ENCODE peak calls at places on chromosomes 1 and 21, in nine cellular contexts. Q, Z, X, H, N, V, U, S and L are unnamed samples.
A peak's percentile ranks its signal among the peaks of the same experiment; 100 is the strongest.

GRCh38 chr21:43750339-43751033 is 25.6 kb downstream of the CSTB start:
- DNase-seq in Q (no peak), Z (no peak), X (no peak), H (no peak), N (no peak), V (no peak), U (no peak), S (no peak), L (no peak)

GRCh38 chr21:43332872-43333300 is 94.0 kb downstream of the SIK1 start:
- DNase-seq in Q (peak; percentile 40), Z (no peak), X (no peak), H (no peak), N (no peak), V (no peak), U (no peak), S (peak; percentile 73), L (no peak)

GRCh38 chr1:197915797-197916686 is 1.1 kb upstream of the LHX9 start:
- DNase-seq in Q (peak; percentile 51), Z (no peak), X (peak; percentile 75), H (peak; percentile 64), N (peak; percentile 72), V (peak; percentile 57), U (no peak), S (peak; percentile 96), L (peak; percentile 99)

GRCh38 chr1:228273720-228274451 is 66.0 kb downstream of the OBSCN start:
- DNase-seq in Q (no peak), Z (no peak), X (no peak), H (no peak), N (no peak), V (no peak), U (no peak), S (peak; percentile 60), L (no peak)

GRCh38 chr1:117675907-117676430 is 70.1 kb downstream of the TENT5C start:
- DNase-seq in Q (no peak), Z (no peak), X (no peak), H (no peak), N (no peak), V (peak; percentile 46), U (no peak), S (no peak), L (no peak)

GRCh38 chr1:223670458-223671159 is 5.1 kb upstream of the CAPN8 start:
- DNase-seq in Q (peak; percentile 39), Z (no peak), X (no peak), H (peak; percentile 55), N (peak; percentile 68), V (peak; percentile 70), U (peak; percentile 65), S (peak; percentile 85), L (peak; percentile 35)

GRCh38 chr21:46160563-46161179 is 5.3 kb upstream of the FTCD start:
- DNase-seq in Q (no peak), Z (no peak), X (peak; percentile 58), H (no peak), N (no peak), V (no peak), U (no peak), S (no peak), L (peak; percentile 8)

GRCh38 chr1:115545791-115546733 is 95.7 kb upstream of the VANGL1 start:
- DNase-seq in Q (peak; percentile 78), Z (peak; percentile 36), X (peak; percentile 89), H (peak; percentile 99), N (peak; percentile 93), V (peak; percentile 67), U (peak; percentile 29), S (peak; percentile 93), L (peak; percentile 62)

GRCh38 chr1:45348966-45349677 is 8.9 kb upstream of the MUTYH start:
- DNase-seq in Q (no peak), Z (no peak), X (no peak), H (no peak), N (peak; percentile 20), V (peak; percentile 60), U (no peak), S (peak; percentile 51), L (no peak)

GRCh38 chr1:234558186-234558836 is 51.7 kb downstream of the IRF2BP2 start:
- DNase-seq in Q (no peak), Z (no peak), X (no peak), H (no peak), N (peak; percentile 30), V (no peak), U (peak; percentile 42), S (peak; percentile 13), L (peak; percentile 8)

GRCh38 chr1:39902121-39902807 is 547 bp upstream of the MYCL start:
- DNase-seq in Q (no peak), Z (peak; percentile 71), X (peak; percentile 82), H (peak; percentile 61), N (peak; percentile 60), V (peak; percentile 88), U (peak; percentile 85), S (peak; percentile 94), L (peak; percentile 83)

GRCh38 chr1:3153197-3153596 is 84.2 kb downstream of the PRDM16 start:
- DNase-seq in Q (no peak), Z (no peak), X (no peak), H (no peak), N (no peak), V (no peak), U (no peak), S (no peak), L (no peak)

GRCh38 chr21:44983421-44984206 is 43.8 kb downstream of the SLX9 start:
- DNase-seq in Q (no peak), Z (no peak), X (peak; percentile 53), H (no peak), N (no peak), V (no peak), U (no peak), S (no peak), L (no peak)

GRCh38 chr1:27575861-27576331 is 28.0 kb downstream of the AHDC1 start:
- DNase-seq in Q (peak; percentile 46), Z (peak; percentile 79), X (no peak), H (no peak), N (peak; percentile 63), V (peak; percentile 89), U (no peak), S (peak; percentile 92), L (no peak)

GRCh38 chr1:36160949-36161485 is 5.1 kb downstream of the MAP7D1 start:
- DNase-seq in Q (peak; percentile 63), Z (peak; percentile 65), X (no peak), H (no peak), N (peak; percentile 83), V (no peak), U (peak; percentile 72), S (peak; percentile 89), L (peak; percentile 72)

GRCh38 chr1:53681647-53682368 is 57.2 kb downstream of the GLIS1 start:
- DNase-seq in Q (peak; percentile 26), Z (no peak), X (no peak), H (peak; percentile 38), N (peak; percentile 40), V (peak; percentile 44), U (peak; percentile 53), S (peak; percentile 94), L (peak; percentile 84)

GRCh38 chr1:36322786-36323635 is 434 bp downstream of the EVA1B start:
- DNase-seq in Q (peak; percentile 69), Z (peak; percentile 56), X (no peak), H (no peak), N (peak; percentile 79), V (no peak), U (peak; percentile 51), S (peak; percentile 84), L (no peak)

GRCh38 chr21:37474342-37474741 is 107.8 kb downstream of the DYRK1A start:
- DNase-seq in Q (no peak), Z (no peak), X (no peak), H (no peak), N (no peak), V (no peak), U (no peak), S (no peak), L (no peak)

GRCh38 chr1:109627692-109628399 is 8.2 kb downstream of the AMPD2 start:
- DNase-seq in Q (no peak), Z (no peak), X (no peak), H (peak; percentile 5), N (no peak), V (no peak), U (no peak), S (peak; percentile 33), L (no peak)

GRCh38 chr1:98172578-98172977 is 251.7 kb upstream of the DPYD start:
- DNase-seq in Q (no peak), Z (no peak), X (no peak), H (peak; percentile 46), N (no peak), V (no peak), U (no peak), S (no peak), L (no peak)
- H3K27ac ChIP-seq in Q (no peak overlapping the region), Z (no peak overlapping the region), X (no peak overlapping the region), H (no peak overlapping the region), N (no peak overlapping the region), V (no peak overlapping the region), U (no peak overlapping the region), S (no peak overlapping the region), L (no peak overlapping the region)

GRCh38 chr21:25721987-25722386 is 12.7 kb downstream of the ATP5PF start:
- DNase-seq in Q (no peak), Z (no peak), X (no peak), H (no peak), N (no peak), V (no peak), U (no peak), S (no peak), L (no peak)
- H3K36me3 ChIP-seq in Q (no peaks in the 10 kb centered on the region), Z (peaks cover 65% of the 10 kb centered on the region), X (peaks cover 41% of the 10 kb centered on the region), H (no peaks in the 10 kb centered on the region), N (peaks cover 42% of the 10 kb centered on the region), V (peaks cover 10% of the 10 kb centered on the region), U (peaks cover 52% of the 10 kb centered on the region), S (peaks cover 54% of the 10 kb centered on the region), L (peaks cover 59% of the 10 kb centered on the region)

GRCh38 chr1:218164111-218164929 is 120.8 kb upstream of the RRP15 start:
- DNase-seq in Q (peak; percentile 40), Z (no peak), X (no peak), H (no peak), N (peak; percentile 47), V (peak; percentile 15), U (no peak), S (peak; percentile 91), L (peak; percentile 38)
- H3K4me3 ChIP-seq in Q (peak overlapping the region; percentile 50), Z (peak overlapping the region; percentile 36), X (peak overlapping the region; percentile 25), H (no peak overlapping the region), N (peak overlapping the region; percentile 54), V (no peak overlapping the region), U (no peak overlapping the region), S (peak overlapping the region; percentile 87), L (peak overlapping the region; percentile 78)

GRCh38 chr1:171487038-171487437 is 1.7 kb downstream of the PRRC2C start:
- DNase-seq in Q (no peak), Z (no peak), X (no peak), H (no peak), N (no peak), V (no peak), U (no peak), S (no peak), L (no peak)

GRCh38 chr1:171488190-171488929 is 3.0 kb downstream of the PRRC2C start:
- DNase-seq in Q (no peak), Z (no peak), X (no peak), H (no peak), N (no peak), V (no peak), U (no peak), S (no peak), L (no peak)

GRCh38 chr1:171486048-171486519 is 754 bp downstream of the PRRC2C start:
- DNase-seq in Q (peak; percentile 80), Z (no peak), X (no peak), H (peak; percentile 59), N (peak; percentile 74), V (peak; percentile 14), U (peak; percentile 51), S (peak; percentile 80), L (no peak)

GRCh38 chr1:171485375-171486047 is at the start of gene PRRC2C:
- DNase-seq in Q (peak; percentile 99), Z (peak; percentile 98), X (peak; percentile 94), H (peak; percentile 94), N (peak; percentile 99), V (peak; percentile 99), U (peak; percentile 93), S (peak; percentile 97), L (peak; percentile 98)

GRCh38 chr1:171484760-171485374 is 463 bp upstream of the PRRC2C start:
- DNase-seq in Q (no peak), Z (no peak), X (no peak), H (no peak), N (no peak), V (no peak), U (no peak), S (no peak), L (no peak)
- H3K27ac ChIP-seq in Q (peak overlapping the region; percentile 99), Z (peak overlapping the region; percentile 99), X (peak overlapping the region; percentile 87), H (peak overlapping the region; percentile 95), N (peak overlapping the region; percentile 98), V (peak overlapping the region; percentile 98), U (peak overlapping the region; percentile 93), S (peak overlapping the region; percentile 68), L (peak overlapping the region; percentile 97)